ENCODE peak calls at places on chromosomes 2 and 18, in five cellular contexts. U is fibroblast of the aortic adventitia, Q is AG04450, T is GM23338, D is fibroblast of mammary gland. Z is an unnamed sample.

GRCh38 chr18:55343396-55344073 is 244.5 kb downstream of the TCF4 start:
- DNase-seq in U (peak), D (peak), T (peak), Q (no peak), Z (no peak)

GRCh38 chr2:223235986-223236385 is 184.0 kb downstream of the KCNE4 start:
- DNase-seq in Q (no peak), U (no peak), T (no peak), D (peak), Z (no peak)

GRCh38 chr18:59024829-59025228 is 114.9 kb upstream of the SEC11C start:
- DNase-seq in U (peak), D (peak), Q (peak), T (no peak), Z (no peak)

GRCh38 chr2:127678531-127678930 is 3.2 kb upstream of the LIMS2 start:
- DNase-seq in D (no peak), U (no peak), T (no peak), Q (no peak), Z (no peak)

GRCh38 chr2:105746177-105747080 is 1.7 kb downstream of the NCK2 start:
- DNase-seq in D (no peak), T (peak), U (no peak), Q (no peak), Z (peak)

GRCh38 chr2:40165503-40165867 is 286.4 kb downstream of the SLC8A1 start:
- DNase-seq in T (no peak), Q (no peak), D (peak), U (peak), Z (no peak)

GRCh38 chr2:202099515-202099914 is 26.5 kb downstream of the KIAA2012 start:
- DNase-seq in D (no peak), Q (no peak), T (peak), U (no peak), Z (no peak)

GRCh38 chr18:551404-552061 is 28.6 kb upstream of the CETN1 start:
- DNase-seq in Q (no peak), U (no peak), T (no peak), D (no peak), Z (no peak)

GRCh38 chr2:74583504-74583903 is 29.0 kb downstream of the DOK1 start:
- DNase-seq in D (peak), Q (no peak), T (peak), U (peak), Z (no peak)

GRCh38 chr2:119598576-119598975 is 54.3 kb downstream of the CFAP221 start:
- DNase-seq in Q (no peak), D (no peak), T (no peak), U (no peak), Z (no peak)

GRCh38 chr2:164662066-164662465 is 40.8 kb upstream of the GRB14 start:
- DNase-seq in U (peak), D (no peak), Q (no peak), T (no peak), Z (no peak)

GRCh38 chr2:128557841-128558241 is 239.2 kb upstream of the HS6ST1 start:
- DNase-seq in U (peak), Q (no peak), T (no peak), D (peak), Z (no peak)

GRCh38 chr18:2410688-2411087 is 160.6 kb downstream of the METTL4 start:
- DNase-seq in Q (no peak), T (no peak), D (no peak), U (peak), Z (no peak)

GRCh38 chr2:85259101-85259590 is 68.6 kb downstream of the TGOLN2 start:
- DNase-seq in D (peak), Q (peak), U (peak), T (peak), Z (no peak)

GRCh38 chr18:28802546-28802945 is 625.6 kb upstream of the CDH2 start:
- DNase-seq in U (peak), T (no peak), D (peak), Q (no peak), Z (no peak)

GRCh38 chr18:79355433-79356335 is 40.0 kb upstream of the NFATC1 start:
- DNase-seq in Q (no peak), T (no peak), U (no peak), D (no peak), Z (no peak)

GRCh38 chr2:119111115-119111975 is 47.2 kb downstream of the C1QL2 start:
- DNase-seq in U (no peak), Q (no peak), D (no peak), T (no peak), Z (no peak)

GRCh38 chr2:47336259-47337238 is 66.4 kb upstream of the MSH2 start:
- DNase-seq in Q (no peak), D (no peak), U (peak), T (peak), Z (no peak)

GRCh38 chr2:47339745-47340541 is 63.0 kb upstream of the MSH2 start:
- DNase-seq in T (no peak), Q (no peak), D (peak), U (peak), Z (no peak)

GRCh38 chr2:47334356-47335136 is 68.4 kb upstream of the MSH2 start:
- DNase-seq in T (peak), D (no peak), Q (no peak), U (peak), Z (no peak)
- H3K4me3 ChIP-seq in T (no peak), D (no peak), Q (no peak), U (no peak), Z (no peak)

GRCh38 chr2:134134827-134135226 is 119.0 kb upstream of the MGAT5 start:
- DNase-seq in Q (no peak), T (no peak), D (no peak), U (no peak), Z (no peak)

GRCh38 chr2:134138115-134138514 is 115.8 kb upstream of the MGAT5 start:
- DNase-seq in Q (no peak), T (no peak), U (peak), D (no peak), Z (no peak)

GRCh38 chr2:134136702-134137101 is 117.2 kb upstream of the MGAT5 start:
- DNase-seq in T (no peak), D (no peak), U (no peak), Q (no peak), Z (no peak)

GRCh38 chr2:134135793-134136192 is 118.1 kb upstream of the MGAT5 start:
- DNase-seq in T (no peak), D (no peak), U (no peak), Q (no peak), Z (no peak)

GRCh38 chr2:134137182-134137595 is 116.7 kb upstream of the MGAT5 start:
- DNase-seq in Q (no peak), T (no peak), U (peak), D (peak), Z (no peak)
- H3K4me3 ChIP-seq in Q (no peak), T (no peak), U (peak), D (no peak), Z (no peak)

DNA sequence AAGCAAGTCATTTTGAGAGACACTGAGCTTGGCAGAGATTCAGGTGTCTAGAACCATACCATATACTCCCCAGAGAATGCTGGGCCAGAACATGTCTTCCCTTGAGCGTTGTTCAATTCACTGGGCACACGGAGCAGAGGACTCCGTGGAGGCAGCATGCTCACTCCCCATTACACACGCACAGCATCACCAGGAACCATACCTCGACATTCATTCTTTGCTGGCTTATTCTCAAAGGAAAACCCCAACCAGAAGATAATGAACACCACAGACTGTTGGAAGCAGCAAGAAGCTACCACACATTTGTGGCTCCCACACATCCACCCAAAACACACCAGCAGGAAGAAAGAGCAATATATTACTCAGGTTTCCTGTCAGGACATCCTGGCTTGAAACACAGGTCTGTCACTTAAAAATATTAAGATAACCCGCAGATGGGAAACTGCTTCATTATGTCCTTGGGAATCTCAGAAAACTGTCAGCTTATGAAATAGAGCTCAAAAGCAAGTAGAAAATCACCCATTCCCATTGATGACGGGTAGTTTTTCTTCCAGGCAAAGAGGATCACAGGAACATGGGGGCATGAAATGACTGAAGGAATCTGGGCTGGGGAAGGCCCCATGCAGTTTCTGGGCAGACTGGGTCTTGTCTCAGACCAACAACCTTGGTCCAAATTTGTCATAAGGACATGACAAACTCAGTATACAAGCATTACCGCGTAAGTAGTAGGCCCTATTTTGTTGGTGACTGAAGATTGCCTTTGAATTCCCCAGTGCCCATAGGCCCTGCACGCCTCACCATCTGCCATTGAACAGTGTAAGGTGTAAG is 46.5 kb downstream of the PCBP1 start:
- DNase-seq in D (no peak), Q (no peak), U (peak), T (no peak), Z (no peak)
- H3K4me3 ChIP-seq in D (no peak), Q (no peak), U (no peak), T (no peak), Z (no peak)

GRCh38 chr2:199463000-199463692 is 5.4 kb upstream of the SATB2 start:
- DNase-seq in Q (no peak), D (peak), T (peak), U (peak), Z (no peak)

GRCh38 chr2:199460101-199460671 is 2.4 kb upstream of the SATB2 start:
- DNase-seq in D (peak), U (peak), Q (no peak), T (no peak), Z (no peak)

GRCh38 chr2:199462167-199462976 is 4.6 kb upstream of the SATB2 start:
- DNase-seq in U (no peak), D (no peak), Q (no peak), T (peak), Z (no peak)

GRCh38 chr2:199460808-199461454 is 3.2 kb upstream of the SATB2 start:
- DNase-seq in U (peak), Q (no peak), T (no peak), D (no peak), Z (no peak)

GRCh38 chr2:199461455-199462166 is 3.9 kb upstream of the SATB2 start:
- DNase-seq in T (peak), U (no peak), D (no peak), Q (no peak), Z (no peak)
- H3K4me3 ChIP-seq in T (peak), U (peak), D (no peak), Q (peak), Z (no peak)

DNA sequence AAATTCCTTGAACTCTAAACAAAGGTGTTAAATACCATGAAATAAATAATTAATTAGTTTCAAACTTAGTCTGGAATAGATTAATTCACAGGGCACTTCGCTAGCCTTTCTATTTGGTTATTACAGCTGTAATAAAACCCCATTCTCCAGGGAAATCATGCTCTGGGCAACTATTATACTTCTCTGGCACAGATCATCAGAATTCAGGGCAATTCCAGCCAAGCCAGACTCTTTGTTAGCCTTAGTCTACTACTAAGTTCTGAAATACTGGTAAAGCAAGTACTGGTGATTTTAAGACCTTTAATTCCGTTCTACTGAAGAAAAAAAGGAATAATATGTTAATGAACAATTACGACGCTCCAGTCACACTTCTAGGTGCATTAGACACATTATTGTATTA is 123.4 kb upstream of the PDE1A start:
- DNase-seq in T (no peak), D (no peak), U (peak), Q (no peak), Z (no peak)
- H3K4me3 ChIP-seq in T (no peak), D (no peak), U (no peak), Q (no peak), Z (no peak)

GRCh38 chr2:9813312-9814128 is 29.8 kb upstream of the TAF1B start:
- DNase-seq in U (peak), D (peak), Q (no peak), T (peak), Z (peak)

GRCh38 chr2:9815844-9816279 is 27.4 kb upstream of the TAF1B start:
- DNase-seq in T (no peak), Q (no peak), D (no peak), U (no peak), Z (no peak)

GRCh38 chr2:9812945-9813311 is 30.3 kb upstream of the TAF1B start:
- DNase-seq in D (no peak), T (no peak), Q (no peak), U (no peak), Z (no peak)

GRCh38 chr2:9815076-9815475 is 28.2 kb upstream of the TAF1B start:
- DNase-seq in Q (no peak), D (no peak), U (no peak), T (no peak), Z (no peak)

DNA sequence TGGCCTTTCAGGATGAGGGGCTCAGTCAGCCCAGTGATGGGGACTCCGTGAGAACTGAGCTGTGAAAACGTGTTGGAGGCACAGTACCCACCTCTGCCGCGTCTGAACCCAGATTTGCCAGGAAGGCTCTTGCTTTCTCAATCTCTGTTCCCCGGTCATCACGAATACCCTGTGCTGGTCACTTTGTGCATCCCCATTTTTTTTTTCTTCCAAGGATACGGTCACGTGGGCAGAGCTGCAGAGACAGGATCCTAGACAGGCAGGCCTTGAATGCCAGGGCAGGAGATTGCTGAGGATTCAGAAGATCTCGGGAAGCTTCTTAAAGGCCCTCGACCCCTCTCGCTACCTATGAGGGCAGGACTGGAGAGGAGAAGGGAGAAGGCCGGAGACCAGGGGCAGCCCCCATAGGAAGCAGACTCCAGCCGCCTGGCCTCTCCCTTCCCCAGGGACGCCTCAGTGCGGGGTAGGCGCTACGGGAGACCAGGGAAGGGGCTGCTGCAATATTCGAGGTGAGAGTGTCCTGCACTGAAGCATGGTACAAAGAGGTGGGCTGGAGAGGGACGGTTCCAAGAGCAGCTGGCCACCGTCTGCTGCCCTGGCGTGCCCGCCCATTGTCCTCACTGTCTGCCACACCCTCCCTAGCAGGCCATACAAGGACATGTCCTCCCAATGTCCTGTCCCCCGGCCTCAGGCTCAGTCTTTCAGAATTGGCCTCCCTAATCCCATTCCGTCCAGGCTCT is 29.0 kb upstream of the TAF1B start:
- DNase-seq in U (no peak), T (no peak), D (no peak), Q (no peak), Z (no peak)
- H3K4me3 ChIP-seq in U (peak), T (no peak), D (no peak), Q (no peak), Z (no peak)

GRCh38 chr2:42789751-42790150 is 2.6 kb downstream of the HAAO start:
- DNase-seq in T (no peak), D (no peak), Q (no peak), U (no peak), Z (no peak)
- H3K4me3 ChIP-seq in T (no peak), D (no peak), Q (no peak), U (no peak), Z (no peak)

GRCh38 chr18:35343936-35344735 is at the start of gene ZNF24:
- DNase-seq in D (peak), T (peak), U (peak), Q (peak), Z (peak)

GRCh38 chr18:35345950-35346349 is 1.7 kb upstream of the ZNF24 start:
- DNase-seq in Q (no peak), U (no peak), D (no peak), T (no peak), Z (no peak)

GRCh38 chr18:35344736-35345459 is 678 bp upstream of the ZNF24 start:
- DNase-seq in U (no peak), D (no peak), Q (no peak), T (no peak), Z (no peak)

GRCh38 chr18:35343488-35343935 is 708 bp downstream of the ZNF24 start:
- DNase-seq in U (no peak), T (no peak), Q (no peak), D (no peak), Z (no peak)

GRCh38 chr18:35345460-35345921 is 1.3 kb upstream of the ZNF24 start:
- DNase-seq in D (no peak), U (peak), T (peak), Q (no peak), Z (no peak)
- H3K4me3 ChIP-seq in D (no peak), U (no peak), T (peak), Q (no peak), Z (no peak)

GRCh38 chr2:181892795-181893435 is 1.4 kb downstream of the ITPRID2 start:
- DNase-seq in Q (no peak), D (peak), U (peak), T (no peak), Z (no peak)

GRCh38 chr2:181895788-181896187 is 4.3 kb downstream of the ITPRID2 start:
- DNase-seq in Q (no peak), U (no peak), T (no peak), D (no peak), Z (no peak)

GRCh38 chr2:181900007-181900651 is 8.6 kb downstream of the ITPRID2 start:
- DNase-seq in Q (no peak), D (no peak), U (no peak), T (no peak), Z (no peak)

GRCh38 chr2:181894381-181894780 is 2.9 kb downstream of the ITPRID2 start:
- DNase-seq in T (no peak), U (no peak), Q (no peak), D (no peak), Z (no peak)

GRCh38 chr2:181896286-181896685 is 4.8 kb downstream of the ITPRID2 start:
- DNase-seq in T (no peak), D (no peak), U (no peak), Q (no peak), Z (no peak)
- H3K4me3 ChIP-seq in T (no peak), D (no peak), U (no peak), Q (peak), Z (no peak)